ENCODE peak calls at places on chromosome 16, in eight cellular contexts. One of them, this sample, is unnamed.

GRCh38 chr16:5058476-5058875 is 7.3 kb downstream of the C16orf89 start:
- DNase-seq in GM04504: no peak
- DNase-seq in lower leg skin: no peak
- DNase-seq in H7: peak
- DNase-seq in NCI-H2029: no peak
- DNase-seq in upper lobe of right lung: no peak
- DNase-seq in lung: no peak
- DNase-seq in WERI-Rb-1: peak
- DNase-seq in this sample: no peak

GRCh38 chr16:21194771-21195301 is 16.5 kb downstream of the ZP2 start:
- DNase-seq in H7: no peak
- DNase-seq in upper lobe of right lung: no peak
- DNase-seq in GM04504: no peak
- DNase-seq in WERI-Rb-1: no peak
- DNase-seq in NCI-H2029: no peak
- DNase-seq in lower leg skin: no peak
- DNase-seq in lung: no peak
- DNase-seq in this sample: no peak

GRCh38 chr16:82583415-82583814 is 43.4 kb upstream of the CDH13 start:
- DNase-seq in lower leg skin: no peak
- DNase-seq in NCI-H2029: no peak
- DNase-seq in upper lobe of right lung: no peak
- DNase-seq in GM04504: peak
- DNase-seq in H7: no peak
- DNase-seq in WERI-Rb-1: no peak
- DNase-seq in lung: no peak
- DNase-seq in this sample: no peak

GRCh38 chr16:58418026-58418425 is 25.8 kb downstream of the GINS3 start:
- DNase-seq in upper lobe of right lung: no peak
- DNase-seq in H7: no peak
- DNase-seq in GM04504: no peak
- DNase-seq in lung: no peak
- DNase-seq in NCI-H2029: no peak
- DNase-seq in WERI-Rb-1: no peak
- DNase-seq in lower leg skin: no peak
- DNase-seq in this sample: no peak

GRCh38 chr16:87844374-87844733 is 25.0 kb downstream of the SLC7A5 start:
- DNase-seq in NCI-H2029: no peak
- DNase-seq in lower leg skin: no peak
- DNase-seq in H7: peak
- DNase-seq in lung: no peak
- DNase-seq in upper lobe of right lung: peak
- DNase-seq in GM04504: no peak
- DNase-seq in WERI-Rb-1: no peak
- DNase-seq in this sample: no peak

GRCh38 chr16:79628501-79628975 is 28.0 kb upstream of the MAF start:
- DNase-seq in NCI-H2029: no peak
- DNase-seq in WERI-Rb-1: no peak
- DNase-seq in lower leg skin: no peak
- DNase-seq in upper lobe of right lung: no peak
- DNase-seq in GM04504: no peak
- DNase-seq in lung: no peak
- DNase-seq in H7: no peak
- DNase-seq in this sample: no peak

GRCh38 chr16:10871157-10871991 is 5.6 kb upstream of the CIITA start:
- DNase-seq in NCI-H2029: peak
- DNase-seq in H7: no peak
- DNase-seq in WERI-Rb-1: peak
- DNase-seq in lower leg skin: no peak
- DNase-seq in GM04504: peak
- DNase-seq in upper lobe of right lung: peak
- DNase-seq in lung: peak
- DNase-seq in this sample: no peak

GRCh38 chr16:19488213-19488640 is 33.7 kb downstream of the GDE1 start:
- DNase-seq in NCI-H2029: no peak
- DNase-seq in lower leg skin: no peak
- DNase-seq in WERI-Rb-1: no peak
- DNase-seq in H7: peak
- DNase-seq in lung: no peak
- DNase-seq in upper lobe of right lung: no peak
- DNase-seq in GM04504: no peak
- DNase-seq in this sample: no peak

GRCh38 chr16:1277016-1277944 is 21.4 kb downstream of the TPSD1 start:
- DNase-seq in NCI-H2029: no peak
- DNase-seq in upper lobe of right lung: no peak
- DNase-seq in lower leg skin: no peak
- DNase-seq in lung: no peak
- DNase-seq in GM04504: no peak
- DNase-seq in H7: peak
- DNase-seq in WERI-Rb-1: no peak
- DNase-seq in this sample: no peak

GRCh38 chr16:16071631-16072244 is 122.3 kb downstream of the ABCC1 start:
- DNase-seq in lung: no peak
- DNase-seq in upper lobe of right lung: no peak
- DNase-seq in lower leg skin: no peak
- DNase-seq in GM04504: no peak
- DNase-seq in H7: no peak
- DNase-seq in WERI-Rb-1: no peak
- DNase-seq in NCI-H2029: no peak
- DNase-seq in this sample: no peak

GRCh38 chr16:21338537-21339268 is 60.6 kb upstream of the CRYM start:
- DNase-seq in NCI-H2029: no peak
- DNase-seq in lung: no peak
- DNase-seq in upper lobe of right lung: no peak
- DNase-seq in H7: no peak
- DNase-seq in lower leg skin: no peak
- DNase-seq in GM04504: no peak
- DNase-seq in WERI-Rb-1: no peak
- DNase-seq in this sample: no peak

GRCh38 chr16:65548470-65548869 is 426.6 kb upstream of the CDH11 start:
- DNase-seq in GM04504: no peak
- DNase-seq in H7: peak
- DNase-seq in upper lobe of right lung: no peak
- DNase-seq in WERI-Rb-1: peak
- DNase-seq in NCI-H2029: no peak
- DNase-seq in lower leg skin: no peak
- DNase-seq in lung: no peak
- DNase-seq in this sample: no peak

This sample was measured in hippocampal formation.